ENCODE peak calls at places on chromosomes 7 and 10, in four cellular contexts. K, T, I and E are unnamed samples.

GRCh38 chr10:49598986-49599385 is 11.1 kb upstream of the SLC18A3 start:
- DNase-seq in K (no peak), T (no peak), I (no peak), E (no peak)

GRCh38 chr10:103692421-103693069 is 162.8 kb downstream of the SH3PXD2A start:
- DNase-seq in I (no peak), K (peak; percentile 53), T (no peak), E (no peak)

GRCh38 chr7:6636741-6637543 is at the start of gene ZNF316:
- DNase-seq in K (no peak), I (peak; percentile 65), T (peak; percentile 79), E (no peak)

GRCh38 chr10:118701529-118702323 is 53.0 kb downstream of the CACUL1 start:
- DNase-seq in I (peak; percentile 19), K (no peak), T (no peak), E (no peak)

GRCh38 chr10:98528785-98529183 is 82.0 kb upstream of the HPS1 start:
- DNase-seq in T (no peak), K (no peak), I (no peak), E (no peak)

GRCh38 chr7:41333506-41333905 is 369.4 kb downstream of the INHBA start:
- DNase-seq in K (no peak), T (no peak), I (no peak), E (no peak)

GRCh38 chr10:33414841-33415240 is 80.4 kb upstream of the NRP1 start:
- DNase-seq in K (no peak), T (no peak), I (no peak), E (no peak)

GRCh38 chr10:23344251-23344841 is at the start of gene C10orf67:
- DNase-seq in K (peak; percentile 49), I (no peak), T (peak; percentile 59), E (peak; percentile 72)

GRCh38 chr7:46854958-46855473 is 726.9 kb downstream of the TNS3 start:
- DNase-seq in I (no peak), K (no peak), T (no peak), E (no peak)

GRCh38 chr7:77258593-77258992 is 59.0 kb upstream of the FGL2 start:
- DNase-seq in I (no peak), T (no peak), K (no peak), E (no peak)

GRCh38 chr7:133794490-133794889 is 332.6 kb upstream of the LRGUK start:
- DNase-seq in T (no peak), I (no peak), K (no peak), E (no peak)

GRCh38 chr10:127293640-127294039 is 97.2 kb upstream of the INSYN2A start:
- DNase-seq in K (no peak), T (no peak), I (no peak), E (no peak)

GRCh38 chr10:104321226-104321625 is 17.0 kb downstream of the ITPRIP start:
- DNase-seq in K (no peak), I (no peak), T (no peak), E (no peak)

GRCh38 chr7:30815016-30815854 is 44.0 kb downstream of the MINDY4 start:
- DNase-seq in K (no peak), T (peak; percentile 58), I (no peak), E (no peak)

GRCh38 chr10:62978417-62978955 is 154.6 kb upstream of the NRBF2 start:
- DNase-seq in T (no peak), I (peak; percentile 76), K (no peak), E (no peak)

GRCh38 chr10:5501976-5502902 is 2.9 kb upstream of the CALML5 start:
- DNase-seq in I (no peak), K (no peak), T (no peak), E (no peak)

GRCh38 chr10:29397221-29397620 is 108.4 kb downstream of the LYZL1 start:
- DNase-seq in K (no peak), T (no peak), I (no peak), E (no peak)

GRCh38 chr7:105875505-105875904 is 894 bp downstream of the ATXN7L1 start:
- DNase-seq in T (no peak), I (no peak), K (no peak), E (no peak)

GRCh38 chr7:22445140-22445722 is 54.8 kb downstream of the STEAP1B start:
- DNase-seq in I (no peak), T (peak; percentile 81), K (peak; percentile 52), E (no peak)

GRCh38 chr7:137454169-137455166 is 110.9 kb upstream of the PTN start:
- DNase-seq in I (peak; percentile 52), T (no peak), K (no peak), E (no peak)

GRCh38 chr7:85070967-85071628 is 115.8 kb downstream of the SEMA3D start:
- DNase-seq in T (no peak), I (no peak), K (no peak), E (no peak)

GRCh38 chr10:34814228-34815173 is 595 bp downstream of the PARD3 start:
- DNase-seq in T (no peak), K (peak; percentile 63), I (peak; percentile 59), E (peak; percentile 76)
- TF ChIP-seq CTCF in T (no peak), K (no peak), I (no peak), E (peak; percentile 37)

DNA sequence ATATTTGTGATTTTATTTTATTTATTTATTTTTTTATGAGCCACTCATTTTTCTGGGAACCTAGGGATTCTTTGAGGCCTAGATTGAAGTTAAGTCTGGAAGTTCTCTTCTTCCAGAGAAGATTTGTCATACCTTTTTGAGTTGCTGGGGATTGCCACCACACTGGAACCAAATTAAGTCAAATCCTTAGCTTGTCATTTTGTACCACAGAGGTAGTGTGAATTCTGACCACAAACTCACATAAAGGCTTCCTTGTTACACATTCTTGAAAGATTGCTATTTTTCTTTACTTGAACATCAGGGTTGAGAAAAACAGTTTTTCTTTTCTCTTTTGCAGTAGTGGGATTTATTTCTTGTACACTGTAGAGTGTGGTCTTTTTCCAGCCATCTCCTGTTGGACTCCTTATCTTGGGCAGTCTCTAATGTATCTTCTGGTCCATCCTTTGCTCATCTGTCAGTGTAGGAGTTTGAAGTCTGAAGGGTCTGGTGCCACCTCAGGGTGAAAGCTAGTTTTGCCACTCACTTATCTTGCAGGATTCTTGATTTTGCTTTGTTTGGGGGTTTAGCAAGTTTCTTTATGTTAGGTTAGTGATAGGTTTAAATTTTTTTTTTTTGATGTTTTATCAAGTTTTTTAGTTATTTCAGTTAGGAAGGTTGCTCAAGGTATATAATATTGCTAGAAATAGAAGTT is 24.8 kb downstream of the PCBD1 start:
- DNase-seq in I (no peak), T (no peak), K (no peak), E (no peak)
- TF ChIP-seq CTCF in I (no peak), T (no peak), K (no peak), E (no peak)

GRCh38 chr7:37986780-37987380 is 66.4 kb downstream of the EPDR1 start:
- DNase-seq in T (no peak), K (peak; percentile 27), I (no peak), E (no peak)
- TF ChIP-seq CTCF in T (no peak), K (no peak), I (no peak), E (no peak)

DNA sequence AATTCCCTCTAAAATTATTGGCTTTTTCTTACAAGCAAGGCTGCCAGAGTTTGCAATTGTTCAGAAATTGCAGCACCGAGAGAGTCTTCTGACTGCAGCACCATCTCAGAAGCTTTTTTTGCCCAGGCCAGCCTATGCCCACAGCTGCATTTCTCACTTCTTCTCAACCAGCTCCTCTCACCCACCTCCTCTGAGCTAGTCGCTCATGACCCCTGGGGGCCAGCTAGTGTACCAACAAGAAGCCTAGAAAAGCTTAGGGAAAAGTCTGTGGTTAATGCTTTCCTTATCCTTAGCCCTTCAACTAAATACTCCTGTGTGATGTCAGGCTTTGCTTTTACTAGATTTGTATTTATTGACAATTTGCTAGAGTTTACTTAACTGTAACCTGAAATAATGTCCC is 264.9 kb downstream of the HTR7 start:
- DNase-seq in K (peak; percentile 74), T (no peak), I (peak; percentile 55), E (no peak)
- TF ChIP-seq CTCF in K (peak; percentile 64), T (peak; percentile 37), I (peak; percentile 43), E (peak; percentile 70)